ENCODE peak calls at places on chromosomes 3 and 15, in eight cellular contexts. Y is heart left ventricle, M is A549, G is choroid plexus epithelial cell, K is body of pancreas, H is testis, R is hepatocyte, X is heart right ventricle. Q is an unnamed sample.

GRCh38 chr15:25790003-25790660 is 73.0 kb downstream of the ATP10A start:
- DNase-seq in H (peak; percentile 74), G (peak; percentile 25), K (peak; percentile 29), Y (no peak), R (peak; percentile 38), X (peak; percentile 49), M (no peak), Q (no peak)

GRCh38 chr15:85457392-85457968 is 77.1 kb downstream of the AKAP13 start:
- DNase-seq in X (no peak), R (no peak), M (no peak), G (no peak), K (no peak), H (no peak), Y (no peak), Q (no peak)

GRCh38 chr15:70234256-70234965 is 136.7 kb upstream of the TLE3 start:
- DNase-seq in H (no peak), X (no peak), K (no peak), M (no peak), Y (no peak), R (peak; percentile 33), G (peak; percentile 74), Q (no peak)

GRCh38 chr15:81813215-81813614 is 232.6 kb downstream of the MEX3B start:
- DNase-seq in M (no peak), X (no peak), Y (no peak), K (no peak), G (peak; percentile 47), R (peak; percentile 20), H (no peak), Q (no peak)

GRCh38 chr3:143536817-143537535 is 311.3 kb downstream of the SLC9A9 start:
- DNase-seq in X (peak; percentile 16), G (peak; percentile 91), M (no peak), H (no peak), K (peak; percentile 13), R (no peak), Y (peak; percentile 62), Q (no peak)

GRCh38 chr3:19025441-19025840 is 122.9 kb upstream of the KCNH8 start:
- DNase-seq in G (no peak), K (no peak), H (no peak), M (no peak), R (no peak), X (no peak), Y (no peak), Q (no peak)

GRCh38 chr15:51869074-51869425 is 39.6 kb downstream of the TMOD3 start:
- DNase-seq in K (no peak), R (no peak), H (no peak), Y (no peak), X (no peak), M (peak; percentile 70), G (peak; percentile 91), Q (no peak)

GRCh38 chr3:180594631-180595348 is 7.2 kb upstream of the TTC14 start:
- DNase-seq in H (no peak), R (no peak), X (no peak), Y (no peak), G (peak; percentile 74), K (no peak), M (peak; percentile 3), Q (no peak)

GRCh38 chr3:197454014-197454413 is 101.8 kb downstream of the BDH1 start:
- DNase-seq in K (no peak), R (peak; percentile 40), G (peak; percentile 45), H (no peak), X (no peak), Y (no peak), M (no peak), Q (no peak)

GRCh38 chr15:29736745-29737023 is 85.6 kb downstream of the TJP1 start:
- DNase-seq in M (peak; percentile 94), X (no peak), H (no peak), G (peak; percentile 28), K (peak; percentile 35), Y (no peak), R (peak; percentile 49), Q (no peak)

GRCh38 chr3:72058493-72059081 is 273.6 kb upstream of the PROK2 start:
- DNase-seq in H (no peak), X (peak; percentile 56), K (peak; percentile 9), R (no peak), M (no peak), G (no peak), Y (peak; percentile 64), Q (no peak)

GRCh38 chr3:193791041-193792032 is 198.3 kb downstream of the OPA1 start:
- DNase-seq in K (peak; percentile 70), M (no peak), Y (no peak), X (no peak), G (no peak), R (peak; percentile 46), H (no peak), Q (no peak)

GRCh38 chr3:134495980-134496379 is 10.1 kb downstream of the CEP63 start:
- DNase-seq in X (no peak), K (no peak), Y (no peak), G (no peak), M (no peak), H (no peak), R (no peak), Q (no peak)

GRCh38 chr15:71109130-71109529 is 6.1 kb upstream of the THSD4 start:
- DNase-seq in M (no peak), R (no peak), X (no peak), G (peak; percentile 69), K (no peak), H (no peak), Y (no peak), Q (no peak)

GRCh38 chr15:67105065-67105951 is 39.9 kb downstream of the SMAD3 start:
- DNase-seq in R (peak; percentile 75), M (peak; percentile 97), Y (no peak), H (peak; percentile 76), X (no peak), G (peak; percentile 96), K (peak; percentile 62), Q (no peak)

GRCh38 chr3:50248387-50248786 is 12.4 kb downstream of the GNAI2 start:
- DNase-seq in M (no peak), Y (peak; percentile 78), R (no peak), G (no peak), K (no peak), X (peak; percentile 65), H (no peak), Q (no peak)

GRCh38 chr15:99090011-99090699 is 14.7 kb upstream of the SYNM start:
- DNase-seq in R (no peak), H (no peak), M (no peak), X (no peak), K (no peak), G (peak; percentile 44), Y (no peak), Q (peak; percentile 5)

GRCh38 chr3:79297242-79297641 is 470.6 kb downstream of the ROBO1 start:
- DNase-seq in H (no peak), Y (no peak), R (no peak), K (no peak), M (no peak), X (no peak), G (peak; percentile 97), Q (no peak)

GRCh38 chr3:49276475-49277356 is at the start of gene C3orf62:
- DNase-seq in H (peak; percentile 92), G (peak; percentile 89), Y (peak; percentile 96), R (peak; percentile 66), M (peak; percentile 28), X (peak; percentile 95), K (peak; percentile 93), Q (peak; percentile 54)

GRCh38 chr15:84108725-84109124 is 126.8 kb upstream of the GOLGA6L4 start:
- DNase-seq in X (no peak), Y (no peak), M (no peak), G (peak; percentile 68), R (no peak), K (no peak), H (no peak), Q (no peak)

GRCh38 chr15:75943713-75944215 is 40.1 kb downstream of the FBXO22 start:
- DNase-seq in H (no peak), X (no peak), K (no peak), G (no peak), Y (no peak), M (no peak), R (no peak), Q (no peak)

GRCh38 chr3:187019542-187020072 is 89.3 kb downstream of the ST6GAL1 start:
- DNase-seq in X (no peak), R (no peak), Y (no peak), K (no peak), H (no peak), G (no peak), M (no peak), Q (no peak)
- TF ChIP-seq CTCF in X (no peak), R (no peak), Y (no peak), K (no peak), H (no peak), G (no peak), M (no peak), Q (no peak)

DNA sequence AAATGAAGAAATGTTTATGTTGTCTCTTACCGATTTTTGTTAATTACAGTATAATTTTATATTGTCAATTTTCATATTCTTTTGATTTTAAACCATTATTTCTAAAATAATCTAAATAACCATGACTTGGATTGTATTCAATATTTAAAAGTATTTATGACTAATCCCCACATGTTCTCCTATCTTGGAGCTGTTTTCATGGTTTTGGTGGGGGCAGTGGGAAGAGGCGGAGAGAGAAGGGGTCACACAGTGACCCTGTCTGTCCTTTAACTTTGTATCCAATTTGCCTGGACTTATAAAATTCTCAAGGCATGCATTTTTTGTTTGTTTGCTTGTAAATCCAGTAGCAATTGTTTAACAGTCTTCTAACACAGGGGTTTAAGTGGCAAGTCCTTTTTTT is 407.4 kb downstream of the NTRK3 start:
- DNase-seq in Y (no peak), G (peak; percentile 65), R (no peak), M (no peak), H (no peak), K (no peak), X (no peak), Q (no peak)
- TF ChIP-seq CTCF in Y (no peak), G (no peak), R (no peak), M (no peak), H (no peak), K (no peak), X (no peak), Q (no peak)

DNA sequence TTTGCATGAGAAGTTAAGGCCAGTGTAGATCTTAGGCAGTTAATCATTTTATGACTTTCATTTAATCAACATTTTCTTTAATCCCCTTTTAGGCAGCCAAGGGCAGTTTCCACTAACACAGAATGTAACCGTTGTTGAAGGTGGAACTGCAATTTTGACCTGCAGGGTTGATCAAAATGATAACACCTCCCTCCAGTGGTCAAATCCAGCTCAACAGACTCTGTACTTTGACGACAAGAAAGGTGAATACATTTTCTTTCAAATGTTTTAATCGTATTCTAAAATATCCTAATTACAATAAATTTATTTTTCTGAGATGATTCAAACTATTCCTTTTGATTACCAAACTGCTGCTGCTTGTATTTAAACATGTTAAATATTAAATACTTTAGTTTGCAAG is 843.2 kb downstream of the CADM2 start:
- DNase-seq in R (peak; percentile 30), X (no peak), K (peak; percentile 12), Y (no peak), H (no peak), M (peak; percentile 14), G (peak; percentile 47), Q (no peak)
- TF ChIP-seq CTCF in R (peak; percentile 55), X (no peak), K (peak; percentile 39), Y (peak; percentile 10), H (no peak), M (peak; percentile 43), G (peak; percentile 61), Q (no peak)

DNA sequence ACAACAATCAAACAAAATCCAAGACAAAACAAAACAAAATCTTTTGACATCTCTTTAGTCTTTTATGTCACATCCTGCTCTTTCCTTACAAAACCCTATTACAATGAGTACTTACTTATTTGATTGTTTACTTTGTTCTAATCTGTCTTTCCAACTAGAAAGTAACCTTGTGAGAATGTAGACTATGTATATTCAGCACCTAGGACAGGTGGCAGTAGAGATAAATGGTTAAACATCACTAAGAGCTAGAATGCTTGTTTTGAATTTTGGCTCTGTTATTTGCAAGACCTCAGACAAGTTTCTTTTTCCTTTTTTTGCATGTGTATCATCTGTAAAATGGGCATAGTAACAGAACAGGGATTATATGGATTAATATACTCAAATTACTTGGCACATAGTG is 33.1 kb upstream of the NAALADL2 start:
- DNase-seq in K (no peak), X (no peak), R (no peak), Y (no peak), G (no peak), H (no peak), M (no peak), Q (no peak)
- TF ChIP-seq CTCF in K (no peak), X (no peak), R (no peak), Y (no peak), G (no peak), H (no peak), M (no peak), Q (no peak)

Q was measured in natural killer cell.